ENCODE peak calls at places on chromosomes 13 and 19, in seven cellular contexts. D is HCT116, G is PC-3, A is hepatocyte, Q is GM23338, T is GM23248, L is PC-9. H is an unnamed sample. For H3K9me2, the result is how much of the 10 kb centered on the place peaks cover.

GRCh38 chr13:20475927-20476691 is 49.5 kb downstream of the CRYL1 start:
- DNase-seq in D (no peak), G (no peak), A (peak), Q (peak), T (no peak), L (no peak), H (peak)

GRCh38 chr19:13597625-13598024 is 91.3 kb upstream of the CACNA1A start:
- DNase-seq in D (peak), G (peak), A (peak), Q (peak), T (peak), L (peak), H (peak)

GRCh38 chr13:85140192-85140591 is 659.0 kb downstream of the SLITRK6 start:
- DNase-seq in D (no peak), G (peak), A (no peak), Q (peak), T (no peak), L (peak), H (no peak)

GRCh38 chr19:30227661-30228112 is 144.5 kb upstream of the ZNF536 start:
- DNase-seq in D (peak), G (peak), A (peak), Q (peak), T (peak), L (peak), H (peak)

GRCh38 chr19:38898788-38899446 is 501 bp downstream of the SIRT2 start:
- DNase-seq in D (no peak), G (peak), A (no peak), Q (peak), T (peak), L (no peak), H (no peak)

GRCh38 chr19:4445963-4446668 is 11.5 kb downstream of the UBXN6 start:
- DNase-seq in D (no peak), G (no peak), A (no peak), Q (no peak), T (no peak), L (no peak), H (no peak)

GRCh38 chr19:30090476-30090875 is 148.4 kb downstream of the URI1 start:
- DNase-seq in D (no peak), G (no peak), A (no peak), Q (no peak), T (no peak), L (no peak), H (no peak)

GRCh38 chr19:57282011-57282636 is 1.8 kb downstream of the ZNF460 start:
- DNase-seq in D (no peak), G (peak), A (peak), Q (no peak), T (no peak), L (no peak), H (peak)

GRCh38 chr13:50928088-50928487 is 18.5 kb downstream of the RNASEH2B start:
- DNase-seq in D (no peak), G (no peak), A (no peak), Q (peak), T (no peak), L (no peak), H (no peak)

GRCh38 chr19:14871619-14872230 is 14.2 kb downstream of the OR7A17 start:
- DNase-seq in D (peak), G (peak), A (no peak), Q (peak), T (peak), L (peak), H (peak)

GRCh38 chr13:112510002-112510780 is 77.8 kb downstream of the TUBGCP3 start:
- DNase-seq in D (peak), G (peak), A (peak), Q (peak), T (peak), L (peak), H (peak)

GRCh38 chr13:27971236-27971645 is 2.1 kb upstream of the CDX2 start:
- DNase-seq in D (no peak), G (no peak), A (peak), Q (peak), T (no peak), L (no peak), H (no peak)

GRCh38 chr13:78689011-78689410 is 30.1 kb upstream of the OBI1 start:
- DNase-seq in D (no peak), G (peak), A (peak), Q (peak), T (no peak), L (no peak), H (no peak)

GRCh38 chr19:5480427-5480836 is 25.2 kb downstream of the ZNRF4 start:
- DNase-seq in D (peak), G (peak), A (no peak), Q (peak), T (peak), L (peak), H (no peak)

GRCh38 chr13:76994281-76994680 is 2.4 kb downstream of the CLN5 start:
- DNase-seq in D (no peak), G (peak), A (no peak), Q (no peak), T (peak), L (no peak), H (no peak)

GRCh38 chr19:41958367-41959055 is 610 bp downstream of the RABAC1 start:
- DNase-seq in D (peak), G (peak), A (peak), Q (peak), T (peak), L (peak), H (peak)

GRCh38 chr19:11451942-11452813 is 16.7 kb downstream of the PRKCSH start:
- DNase-seq in D (no peak), G (no peak), A (no peak), Q (peak), T (no peak), L (no peak), H (no peak)

GRCh38 chr13:99481357-99481756 is 19.9 kb upstream of the TM9SF2 start:
- DNase-seq in D (no peak), G (no peak), A (no peak), Q (no peak), T (no peak), L (no peak), H (no peak)

GRCh38 chr19:11902228-11902627 is 14.6 kb downstream of the ZNF69 start:
- DNase-seq in D (no peak), G (no peak), A (no peak), Q (no peak), T (no peak), L (no peak), H (no peak)

GRCh38 chr19:49514151-49514550 is 1.7 kb downstream of the FCGRT start:
- DNase-seq in D (no peak), G (no peak), A (no peak), Q (no peak), T (no peak), L (no peak), H (no peak)

GRCh38 chr13:94415484-94415883 is 64.0 kb downstream of the DCT start:
- DNase-seq in D (no peak), G (no peak), A (no peak), Q (no peak), T (no peak), L (no peak), H (no peak)

GRCh38 chr13:112024577-112024976 is 42.4 kb upstream of the SOX1 start:
- DNase-seq in D (no peak), G (no peak), A (no peak), Q (no peak), T (no peak), L (no peak), H (no peak)

GRCh38 chr13:50015263-50015662 is at the start of gene KCNRG:
- DNase-seq in D (no peak), G (no peak), A (no peak), Q (peak), T (peak), L (no peak), H (no peak)

GRCh38 chr19:8489591-8490394 is 12.6 kb downstream of the PRAM1 start:
- DNase-seq in D (no peak), G (no peak), A (no peak), Q (peak), T (no peak), L (no peak), H (no peak)

GRCh38 chr13:53150568-53150967 is 122.0 kb downstream of the OLFM4 start:
- DNase-seq in D (no peak), G (no peak), A (peak), Q (no peak), T (peak), L (no peak), H (no peak)

GRCh38 chr13:22451345-22451744 is 729.4 kb upstream of the SGCG start:
- DNase-seq in D (no peak), G (no peak), A (peak), Q (peak), T (no peak), L (no peak), H (no peak)

GRCh38 chr19:3053218-3053621 is 9.1 kb downstream of the TLE5 start:
- DNase-seq in D (no peak), G (no peak), A (no peak), Q (no peak), T (no peak), L (no peak), H (no peak)

GRCh38 chr19:45477216-45477615 is 9.4 kb downstream of the FOSB start:
- DNase-seq in D (no peak), G (no peak), A (no peak), Q (no peak), T (peak), L (no peak), H (no peak)

GRCh38 chr13:44649834-44650233 is 73.7 kb upstream of the TSC22D1 start:
- DNase-seq in D (no peak), G (no peak), A (no peak), Q (no peak), T (no peak), L (no peak), H (no peak)

GRCh38 chr19:49665301-49666119 is at the start of the genes BCL2L12 and IRF3:
- DNase-seq in D (peak), G (peak), A (peak), Q (peak), T (peak), L (peak), H (peak)

GRCh38 chr19:588093-588742 is 1.5 kb upstream of the HCN2 start:
- DNase-seq in D (peak), G (peak), A (peak), Q (peak), T (peak), L (peak), H (peak)

GRCh38 chr19:2495130-2495641 is 19.3 kb downstream of the GADD45B start:
- DNase-seq in D (no peak), G (peak), A (peak), Q (no peak), T (peak), L (peak), H (peak)

GRCh38 chr19:10115392-10116084 is 4.0 kb downstream of the P2RY11 start:
- DNase-seq in D (no peak), G (peak), A (no peak), Q (no peak), T (peak), L (peak), H (no peak)

GRCh38 chr19:45473366-45474190 is 5.8 kb downstream of the FOSB start:
- DNase-seq in D (no peak), G (no peak), A (peak), Q (peak), T (peak), L (no peak), H (no peak)

GRCh38 chr13:88162076-88162702 is 491.0 kb downstream of the SLITRK5 start:
- DNase-seq in D (no peak), G (no peak), A (no peak), Q (no peak), T (no peak), L (no peak), H (no peak)

GRCh38 chr19:44548736-44549135 is 19.3 kb upstream of the CEACAM20 start:
- DNase-seq in D (no peak), G (peak), A (no peak), Q (no peak), T (peak), L (no peak), H (no peak)

GRCh38 chr13:45205124-45205523 is 4.3 kb upstream of the KCTD4 start:
- DNase-seq in D (no peak), G (no peak), A (no peak), Q (no peak), T (no peak), L (no peak), H (no peak)

GRCh38 chr13:38602261-38602660 is 84.6 kb upstream of the FREM2 start:
- DNase-seq in D (no peak), G (peak), A (no peak), Q (no peak), T (no peak), L (peak), H (no peak)

DNA sequence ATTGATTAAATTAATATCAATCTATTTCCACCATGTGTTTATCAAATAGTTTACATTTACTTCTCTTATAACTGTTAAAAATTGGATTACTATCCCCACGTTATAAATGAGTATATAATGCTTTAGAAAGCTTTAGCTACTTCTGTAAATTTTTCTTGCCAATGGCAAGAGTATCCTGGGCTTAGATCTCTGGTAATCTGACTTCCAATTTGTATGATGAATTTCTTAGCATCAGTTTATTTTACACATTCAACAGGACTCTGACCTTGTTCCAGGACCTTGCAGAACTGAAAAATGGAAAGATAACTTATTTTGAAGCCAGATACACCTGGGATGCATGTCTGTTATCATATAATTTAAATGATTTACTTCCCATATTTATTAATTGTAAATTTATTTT is 2759.4 kb downstream of the PCDH9 start:
- DNase-seq in D (no peak), G (no peak), A (no peak), Q (no peak), T (no peak), L (no peak), H (no peak)
- H3K9me2 ChIP-seq in D (under half), G (under half), A (under half), Q (under half), T (under half), L (under half), H (under half)

GRCh38 chr13:24680258-24680920 is at the start of gene ATP12A:
- DNase-seq in D (no peak), G (no peak), A (peak), Q (peak), T (peak), L (peak), H (peak)

GRCh38 chr13:24681930-24682329 is 1.7 kb downstream of the ATP12A start:
- DNase-seq in D (no peak), G (no peak), A (no peak), Q (no peak), T (no peak), L (no peak), H (no peak)

GRCh38 chr13:24679686-24680085 is 522 bp upstream of the ATP12A start:
- DNase-seq in D (no peak), G (no peak), A (no peak), Q (no peak), T (no peak), L (no peak), H (no peak)

GRCh38 chr13:24682353-24682752 is 2.1 kb downstream of the ATP12A start:
- DNase-seq in D (no peak), G (no peak), A (no peak), Q (no peak), T (no peak), L (no peak), H (no peak)

GRCh38 chr13:24680921-24681585 is 845 bp downstream of the ATP12A start:
- DNase-seq in D (no peak), G (no peak), A (no peak), Q (peak), T (no peak), L (no peak), H (no peak)
- H3K4me2 ChIP-seq in D (peak), G (peak), A (peak), Q (peak), T (no peak), L (no peak), H (peak)

DNA sequence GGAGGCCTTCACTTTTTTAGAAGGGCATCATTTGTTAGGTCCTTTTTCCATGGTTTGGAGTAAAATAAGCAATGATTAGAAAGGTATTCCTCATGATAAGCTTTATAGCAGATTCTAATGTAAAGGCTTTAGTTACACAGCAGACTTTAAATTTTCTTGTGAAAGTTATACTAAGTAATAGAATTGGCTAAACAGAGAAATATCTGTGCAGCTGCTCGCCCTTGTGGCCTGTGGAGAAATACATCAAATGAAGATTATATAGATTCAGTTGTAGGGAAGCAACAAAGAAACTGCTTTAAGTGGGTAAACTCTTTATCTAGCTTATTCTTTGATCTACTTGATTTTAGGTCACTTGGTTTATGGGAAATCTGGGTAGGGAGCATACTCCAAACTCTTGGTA is 1269.7 kb upstream of the SPRY2 start:
- DNase-seq in D (no peak), G (no peak), A (peak), Q (peak), T (no peak), L (no peak), H (no peak)
- TF ChIP-seq EZH2 in D (no peak), G (no peak), A (no peak), Q (no peak), T (no peak), L (no peak), H (no peak)

DNA sequence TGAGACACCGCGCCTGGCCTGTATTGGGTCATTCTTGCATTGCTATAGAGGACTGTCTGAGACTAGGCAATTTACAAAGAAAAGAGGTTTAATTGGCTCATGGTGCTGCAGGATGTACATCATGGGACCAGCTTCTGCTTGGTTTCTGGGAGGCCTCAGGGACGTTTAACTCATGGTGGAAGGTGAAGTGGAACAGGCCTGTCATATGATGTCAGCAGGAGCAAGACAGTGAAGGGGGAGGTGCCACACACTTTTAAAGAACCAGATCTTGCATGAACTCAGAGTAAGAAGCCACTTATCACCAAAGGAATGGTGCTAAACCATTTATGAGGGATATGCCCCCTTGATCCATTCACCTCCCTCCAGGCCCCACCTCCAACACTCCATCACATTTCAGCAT is 18.7 kb downstream of the CARD8 start:
- DNase-seq in D (no peak), G (no peak), A (no peak), Q (no peak), T (no peak), L (no peak), H (no peak)
- H3K9me2 ChIP-seq in D (under half), G (under half), A (under half), Q (under half), T (under half), L (under half), H (under half)

GRCh38 chr13:100811431-100811830 is 136.8 kb upstream of the TMTC4 start:
- DNase-seq in D (no peak), G (no peak), A (no peak), Q (no peak), T (no peak), L (no peak), H (no peak)

GRCh38 chr13:100808848-100809247 is 134.3 kb upstream of the TMTC4 start:
- DNase-seq in D (no peak), G (no peak), A (no peak), Q (no peak), T (no peak), L (no peak), H (no peak)

GRCh38 chr13:100809856-100810255 is 135.3 kb upstream of the TMTC4 start:
- DNase-seq in D (no peak), G (no peak), A (no peak), Q (no peak), T (no peak), L (no peak), H (no peak)

GRCh38 chr13:100810991-100811390 is 136.4 kb upstream of the TMTC4 start:
- DNase-seq in D (no peak), G (no peak), A (no peak), Q (no peak), T (no peak), L (no peak), H (no peak)

DNA sequence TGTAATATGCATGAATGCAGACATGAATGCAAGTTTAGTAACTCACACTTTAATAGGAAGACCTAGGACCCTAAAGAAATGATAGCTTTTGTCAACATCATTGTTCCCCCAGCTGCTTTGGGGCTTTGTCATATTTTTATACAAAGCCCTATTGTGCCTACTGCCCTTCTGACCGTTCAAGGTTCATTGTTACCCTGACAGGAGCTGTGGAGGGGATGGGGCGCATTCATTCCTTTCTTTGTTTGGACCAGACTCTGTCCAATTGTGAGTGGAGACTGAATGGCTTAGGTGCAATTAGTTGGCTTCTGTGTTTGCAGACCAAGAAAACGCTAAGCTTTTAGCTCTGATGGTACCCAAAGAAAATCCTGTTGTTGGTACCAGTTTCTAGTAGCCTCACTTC is 133.7 kb upstream of the TMTC4 start:
- DNase-seq in D (no peak), G (no peak), A (no peak), Q (no peak), T (no peak), L (no peak), H (no peak)
- H3K4me2 ChIP-seq in D (no peak), G (no peak), A (no peak), Q (no peak), T (no peak), L (no peak), H (no peak)

GRCh38 chr13:41562083-41562482 is 104.7 kb downstream of the RGCC start:
- DNase-seq in D (no peak), G (no peak), A (peak), Q (no peak), T (peak), L (peak), H (no peak)
- TF ChIP-seq EZH2 in D (no peak), G (no peak), A (no peak), Q (no peak), T (no peak), L (no peak), H (no peak)

DNA sequence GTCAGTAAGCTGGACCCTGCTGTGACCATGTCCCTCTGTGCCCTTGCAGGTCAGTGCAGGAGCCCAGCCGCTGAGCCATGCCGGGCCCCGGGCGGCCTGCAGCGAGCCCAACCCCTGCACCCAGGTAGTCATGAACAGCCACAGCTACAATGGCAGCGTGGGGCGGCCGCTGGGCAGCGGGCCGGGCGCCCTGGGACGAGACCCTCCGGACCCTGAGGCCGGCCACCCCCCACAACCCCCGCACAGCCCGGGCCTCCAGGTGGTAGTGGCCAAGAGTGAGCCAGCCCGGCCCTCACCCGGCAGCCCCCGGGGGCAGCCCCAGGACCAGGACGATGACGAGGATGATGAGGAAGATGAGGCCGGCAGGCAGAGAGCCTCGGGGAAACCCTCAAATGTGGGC is 6.9 kb downstream of the KCNN1 start:
- DNase-seq in D (no peak), G (no peak), A (no peak), Q (no peak), T (no peak), L (no peak), H (no peak)
- H3K9me2 ChIP-seq in D (under half), G (under half), A (under half), Q (under half), T (under half), L (under half), H (under half)